ENCODE peak calls at places on chromosomes 3 and 15, in five cellular contexts. U is GM23248, J is NT2/D1, D is AG10803, X is aorta. L is an unnamed sample.

GRCh38 chr15:39596358-39597051 is 15.6 kb downstream of the THBS1 start:
- DNase-seq in U (peak), J (no peak), D (peak), X (no peak), L (peak)

GRCh38 chr3:126834596-126835471 is 130.8 kb downstream of the CHCHD6 start:
- DNase-seq in U (no peak), J (no peak), D (no peak), X (no peak), L (peak)

GRCh38 chr3:15795563-15796308 is 2.0 kb downstream of the ANKRD28 start:
- DNase-seq in U (peak), J (no peak), D (peak), X (no peak), L (peak)

GRCh38 chr3:54243262-54243931 is 121.0 kb downstream of the CACNA2D3 start:
- DNase-seq in U (peak), J (no peak), D (no peak), X (no peak), L (peak)

GRCh38 chr3:63908081-63908736 is 4.0 kb downstream of the SCAANT1 start:
- DNase-seq in U (peak), J (no peak), D (peak), X (no peak), L (peak)

GRCh38 chr3:39935261-39935660 is 125.9 kb downstream of the MYRIP start:
- DNase-seq in U (no peak), J (no peak), D (no peak), X (no peak), L (no peak)

GRCh38 chr3:72482589-72483249 is 365.5 kb downstream of the SHQ1 start:
- DNase-seq in U (peak), J (no peak), D (peak), X (peak), L (peak)

GRCh38 chr3:119219069-119219468 is 21.6 kb downstream of the B4GALT4 start:
- DNase-seq in U (no peak), J (no peak), D (no peak), X (no peak), L (no peak)

GRCh38 chr3:153165211-153165815 is 3.3 kb downstream of the RAP2B start:
- DNase-seq in U (peak), J (no peak), D (peak), X (no peak), L (peak)

GRCh38 chr15:25849431-25849921 is 13.7 kb downstream of the ATP10A start:
- DNase-seq in U (peak), J (no peak), D (peak), X (no peak), L (peak)

GRCh38 chr15:25848769-25849430 is 14.2 kb downstream of the ATP10A start:
- DNase-seq in U (no peak), J (peak), D (no peak), X (no peak), L (no peak)

GRCh38 chr15:25848325-25848724 is 14.8 kb downstream of the ATP10A start:
- DNase-seq in U (no peak), J (no peak), D (no peak), X (no peak), L (no peak)

GRCh38 chr15:25852027-25852426 is 11.1 kb downstream of the ATP10A start:
- DNase-seq in U (no peak), J (no peak), D (no peak), X (no peak), L (no peak)

DNA sequence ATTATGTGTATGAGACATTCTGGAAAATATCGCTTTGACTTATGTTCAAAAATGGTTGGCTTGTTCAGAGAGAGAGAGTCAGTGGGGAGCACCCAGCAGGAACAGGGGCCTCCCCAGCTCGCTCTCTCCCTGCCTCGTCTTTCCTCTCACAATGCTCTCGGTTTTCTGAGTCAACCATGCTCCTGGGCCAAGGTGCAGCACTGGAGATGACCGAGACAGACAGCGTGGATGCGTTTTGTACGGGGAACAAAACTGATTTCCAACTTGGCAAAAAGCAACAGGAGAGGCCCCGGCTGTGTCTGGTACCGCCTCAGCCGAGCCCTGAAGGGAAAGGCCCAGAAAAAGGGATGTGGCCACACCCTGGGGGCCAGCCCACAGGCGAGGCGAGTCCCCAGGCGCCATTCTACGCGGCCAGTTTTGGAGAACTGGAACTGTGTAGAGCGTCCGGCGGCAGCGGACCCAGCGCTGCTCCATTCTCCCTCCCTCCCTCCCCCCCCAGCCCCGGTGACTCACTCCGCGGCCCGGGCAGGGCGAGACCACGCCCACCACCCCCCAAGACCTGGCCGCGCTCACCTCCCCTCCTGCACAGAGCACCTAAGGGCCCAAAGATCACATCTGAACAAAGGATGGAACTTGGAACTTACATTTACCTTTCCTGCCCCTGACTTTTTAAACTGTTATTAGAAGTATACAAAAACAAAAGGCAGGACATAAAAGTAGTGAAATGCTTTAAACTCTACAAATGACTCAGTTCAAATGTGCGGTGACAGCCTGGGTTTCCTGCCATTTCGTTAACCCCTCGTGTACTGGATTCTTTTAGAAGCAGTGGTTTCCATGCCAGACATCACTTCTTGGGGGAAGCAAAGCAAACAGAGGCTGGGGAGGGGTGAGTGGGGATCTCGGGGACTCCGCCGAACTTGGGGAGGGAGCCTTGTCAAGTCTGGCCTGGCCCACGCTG is 12.7 kb downstream of the ATP10A start:
- DNase-seq in U (peak), J (peak), D (peak), X (peak), L (peak)
- H3K4me3 ChIP-seq in U (peak), J (peak), D (peak), X (no peak), L (peak)

DNA sequence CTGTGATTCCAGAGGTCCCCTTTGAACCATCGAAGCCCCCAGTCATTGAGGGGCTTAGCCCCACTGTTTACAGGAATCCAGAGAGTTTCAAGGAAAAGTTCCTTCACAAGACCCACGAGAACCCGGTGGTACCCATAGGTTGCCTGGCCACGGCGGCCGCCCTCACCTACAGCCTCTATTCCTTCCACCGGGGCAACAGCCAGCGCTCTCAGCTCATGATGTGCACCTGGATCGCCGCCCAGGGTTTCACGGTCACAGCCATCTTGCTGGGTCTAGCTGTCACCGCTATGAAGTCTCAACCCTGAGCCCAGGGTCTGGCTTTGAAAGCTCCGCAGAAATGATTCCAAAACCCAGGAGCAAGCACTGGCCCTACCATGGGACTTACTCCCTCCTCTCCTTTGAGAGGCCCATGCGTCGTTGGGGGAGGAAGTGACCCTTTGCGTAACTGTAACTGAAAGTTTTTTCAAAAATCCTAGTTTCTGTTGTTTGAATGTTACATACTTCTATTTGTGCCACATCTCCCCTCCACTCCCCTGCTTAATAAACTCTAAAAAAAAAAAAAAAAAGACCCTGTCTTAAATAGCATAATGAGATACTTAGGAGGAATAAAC is 85.1 kb upstream of the CSPG5 start:
- DNase-seq in U (no peak), J (no peak), D (no peak), X (no peak), L (no peak)
- H3K4me3 ChIP-seq in U (no peak), J (no peak), D (no peak), X (no peak), L (no peak)

DNA sequence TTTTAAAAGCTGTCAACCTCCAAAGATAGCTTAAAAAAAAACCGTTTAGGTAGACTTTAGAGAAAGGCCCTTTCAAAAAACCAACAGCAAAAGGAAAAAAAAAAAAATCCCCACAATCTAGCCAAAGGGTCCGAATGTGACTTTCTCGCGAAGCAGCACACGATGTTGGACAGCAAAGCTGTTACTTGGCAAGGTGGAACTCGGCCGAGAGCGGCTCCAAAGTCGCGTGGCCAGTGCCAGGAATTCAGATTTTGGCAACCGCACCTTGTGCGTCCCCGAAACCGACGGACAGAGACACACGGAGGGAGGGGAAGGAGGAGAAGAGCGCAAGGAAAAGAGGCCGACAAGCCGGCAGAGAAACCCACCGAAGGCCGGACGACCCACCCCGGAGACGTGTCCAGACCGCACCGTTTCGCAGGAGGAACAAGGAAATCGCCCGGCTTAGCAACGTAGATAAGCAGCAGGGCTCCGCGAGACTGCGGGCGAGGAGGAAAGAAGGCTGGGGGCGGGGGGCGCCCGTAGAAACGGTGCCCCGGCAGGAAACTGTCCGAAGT is 517.3 kb downstream of the MECOM start:
- DNase-seq in U (peak), J (no peak), D (peak), X (peak), L (peak)
- H3K4me3 ChIP-seq in U (peak), J (peak), D (peak), X (peak), L (peak)

GRCh38 chr3:190318666-190319065 is 3.6 kb downstream of the CLDN1 start:
- DNase-seq in U (no peak), J (no peak), D (no peak), X (no peak), L (no peak)
- H3K4me3 ChIP-seq in U (no peak), J (no peak), D (no peak), X (no peak), L (no peak)

L was measured in fibroblast of lung.